ENCODE peak calls at places on chromosome 12, in four cellular contexts. O is CD8-positive, alpha-beta memory T cell; S is A172; Y is transverse colon. R is an unnamed sample.

GRCh38 chr12:105292705-105293104 is 37.8 kb upstream of the C12orf75 start:
- DNase-seq in O (no peak), S (no peak), Y (no peak), R (no peak)

GRCh38 chr12:123532808-123533649 is 490 bp downstream of the RILPL1 start:
- DNase-seq in O (no peak), S (no peak), Y (peak), R (peak)

GRCh38 chr12:105107497-105108371 is at the start of gene WASHC4:
- DNase-seq in O (peak), S (peak), Y (peak), R (peak)

GRCh38 chr12:103773109-103773905 is 67.7 kb downstream of the NT5DC3 start:
- DNase-seq in O (no peak), S (no peak), Y (no peak), R (no peak)

GRCh38 chr12:95205685-95206084 is 11.6 kb downstream of the FGD6 start:
- DNase-seq in O (no peak), S (peak), Y (no peak), R (no peak)

GRCh38 chr12:106107566-106107965 is 31.2 kb downstream of the NUAK1 start:
- DNase-seq in O (no peak), S (peak), Y (no peak), R (no peak)

GRCh38 chr12:89470741-89471504 is 53.7 kb downstream of the GALNT4 start:
- DNase-seq in O (peak), S (no peak), Y (no peak), R (no peak)

GRCh38 chr12:3263282-3263681 is 186.1 kb downstream of the TSPAN9 start:
- DNase-seq in O (no peak), S (no peak), Y (no peak), R (no peak)

GRCh38 chr12:4974217-4974616 is 64.5 kb downstream of the KCNA1 start:
- DNase-seq in O (no peak), S (no peak), Y (no peak), R (no peak)

GRCh38 chr12:109743076-109743910 is 29.7 kb downstream of the FAM222A start:
- DNase-seq in O (no peak), S (no peak), Y (no peak), R (peak)

GRCh38 chr12:130689408-130690405 is 26.4 kb downstream of the RIMBP2 start:
- DNase-seq in O (no peak), S (no peak), Y (no peak), R (no peak)

GRCh38 chr12:122021193-122021821 is 377 bp upstream of the BCL7A start:
- DNase-seq in O (no peak), S (no peak), Y (peak), R (no peak)

GRCh38 chr12:106774808-106775524 is 484 bp downstream of the RIC8B start:
- DNase-seq in O (peak), S (no peak), Y (no peak), R (no peak)

GRCh38 chr12:43551971-43552559 is at the start of gene ADAMTS20:
- DNase-seq in O (no peak), S (no peak), Y (no peak), R (no peak)

GRCh38 chr12:8948711-8949524 is 527 bp downstream of the M6PR start:
- DNase-seq in O (peak), S (peak), Y (peak), R (no peak)

GRCh38 chr12:9588749-9589148 is 19.0 kb downstream of the KLRB1 start:
- DNase-seq in O (no peak), S (no peak), Y (no peak), R (no peak)

GRCh38 chr12:15603461-15604085 is 185.6 kb downstream of the EPS8 start:
- DNase-seq in O (no peak), S (no peak), Y (no peak), R (no peak)

GRCh38 chr12:115090783-115091182 is 406.8 kb upstream of the TBX3 start:
- DNase-seq in O (no peak), S (no peak), Y (no peak), R (no peak)

GRCh38 chr12:47939009-47939601 is 24.3 kb upstream of the TMEM106C start:
- DNase-seq in O (no peak), S (no peak), Y (peak), R (peak)

GRCh38 chr12:94555687-94556086 is 94.7 kb downstream of the TMCC3 start:
- DNase-seq in O (no peak), S (no peak), Y (no peak), R (no peak)

GRCh38 chr12:117855165-117855564 is 113.6 kb downstream of the KSR2 start:
- DNase-seq in O (no peak), S (no peak), Y (no peak), R (no peak)

GRCh38 chr12:508795-509194 is 49.1 kb downstream of the B4GALNT3 start:
- DNase-seq in O (no peak), S (no peak), Y (peak), R (peak)